ENCODE peak calls at places on chromosomes 16 and 17, in four cellular contexts. One of them, this sample, is unnamed.

GRCh38 chr17:49180303-49180702 is 30.1 kb downstream of the GNGT2 start:
- DNase-seq in GM10248: peak
- DNase-seq in mammary epithelial cell: no peak
- DNase-seq in cardiac fibroblast: peak
- DNase-seq in this sample: peak

GRCh38 chr17:77011173-77012011 is 129.4 kb upstream of the SEC14L1 start:
- DNase-seq in GM10248: no peak
- DNase-seq in mammary epithelial cell: peak
- DNase-seq in cardiac fibroblast: peak
- DNase-seq in this sample: peak

GRCh38 chr17:43444223-43445008 is 39.4 kb upstream of the DHX8 start:
- DNase-seq in GM10248: no peak
- DNase-seq in mammary epithelial cell: peak
- DNase-seq in cardiac fibroblast: no peak
- DNase-seq in this sample: no peak

GRCh38 chr17:37220609-37220953 is 155.2 kb upstream of the C17orf78 start:
- DNase-seq in GM10248: no peak
- DNase-seq in mammary epithelial cell: no peak
- DNase-seq in cardiac fibroblast: peak
- DNase-seq in this sample: peak

GRCh38 chr16:85616608-85617311 is 3.6 kb downstream of the GSE1 start:
- DNase-seq in GM10248: peak
- DNase-seq in mammary epithelial cell: no peak
- DNase-seq in cardiac fibroblast: no peak
- DNase-seq in this sample: no peak

GRCh38 chr16:53821487-53821886 is 117.5 kb downstream of the FTO start:
- DNase-seq in GM10248: no peak
- DNase-seq in mammary epithelial cell: peak
- DNase-seq in cardiac fibroblast: peak
- DNase-seq in this sample: no peak

GRCh38 chr17:7225711-7226331 is 6.1 kb downstream of the ACADVL start:
- DNase-seq in GM10248: no peak
- DNase-seq in mammary epithelial cell: no peak
- DNase-seq in cardiac fibroblast: no peak
- DNase-seq in this sample: no peak

GRCh38 chr16:30619207-30619606 is 9.0 kb upstream of the ZNF689 start:
- DNase-seq in GM10248: no peak
- DNase-seq in mammary epithelial cell: no peak
- DNase-seq in cardiac fibroblast: no peak
- DNase-seq in this sample: no peak

GRCh38 chr17:42059815-42060214 is 9.4 kb upstream of the C17orf113 start:
- DNase-seq in GM10248: no peak
- DNase-seq in mammary epithelial cell: no peak
- DNase-seq in cardiac fibroblast: no peak
- DNase-seq in this sample: no peak

GRCh38 chr16:48054881-48055601 is 100.8 kb downstream of the ABCC12 start:
- DNase-seq in GM10248: peak
- DNase-seq in mammary epithelial cell: peak
- DNase-seq in cardiac fibroblast: peak
- DNase-seq in this sample: no peak

GRCh38 chr17:51164911-51165679 is 1.1 kb upstream of the NME2 start:
- DNase-seq in GM10248: no peak
- DNase-seq in mammary epithelial cell: no peak
- DNase-seq in cardiac fibroblast: no peak
- DNase-seq in this sample: no peak

GRCh38 chr16:4328580-4329353 is 12.9 kb downstream of the GLIS2 start:
- DNase-seq in GM10248: no peak
- DNase-seq in mammary epithelial cell: no peak
- DNase-seq in cardiac fibroblast: no peak
- DNase-seq in this sample: no peak

GRCh38 chr17:18187226-18187625 is 3.6 kb downstream of the ALKBH5 start:
- DNase-seq in GM10248: no peak
- DNase-seq in mammary epithelial cell: peak
- DNase-seq in cardiac fibroblast: peak
- DNase-seq in this sample: no peak

GRCh38 chr16:87447323-87447722 is 45.5 kb downstream of the ZCCHC14 start:
- DNase-seq in GM10248: no peak
- DNase-seq in mammary epithelial cell: no peak
- DNase-seq in cardiac fibroblast: peak
- DNase-seq in this sample: no peak

GRCh38 chr16:82638095-82638798 is 11.5 kb downstream of the CDH13 start:
- DNase-seq in GM10248: no peak
- DNase-seq in mammary epithelial cell: peak
- DNase-seq in cardiac fibroblast: peak
- DNase-seq in this sample: no peak

GRCh38 chr16:82135844-82136243 is 34.2 kb downstream of the MPHOSPH6 start:
- DNase-seq in GM10248: no peak
- DNase-seq in mammary epithelial cell: no peak
- DNase-seq in cardiac fibroblast: no peak
- DNase-seq in this sample: no peak

GRCh38 chr17:67619555-67619954 is 98.2 kb upstream of the NOL11 start:
- DNase-seq in GM10248: no peak
- DNase-seq in mammary epithelial cell: no peak
- DNase-seq in cardiac fibroblast: no peak
- DNase-seq in this sample: no peak

GRCh38 chr17:4109424-4109823 is 33.4 kb downstream of the ZZEF1 start:
- DNase-seq in GM10248: no peak
- DNase-seq in mammary epithelial cell: no peak
- DNase-seq in cardiac fibroblast: no peak
- DNase-seq in this sample: no peak

GRCh38 chr17:16491703-16492612 is at the start of gene LRRC75A:
- DNase-seq in GM10248: peak
- DNase-seq in mammary epithelial cell: peak
- DNase-seq in cardiac fibroblast: no peak
- DNase-seq in this sample: peak

GRCh38 chr17:76575570-76575969 is 10.1 kb downstream of the ST6GALNAC2 start:
- DNase-seq in GM10248: no peak
- DNase-seq in mammary epithelial cell: no peak
- DNase-seq in cardiac fibroblast: no peak
- DNase-seq in this sample: no peak

GRCh38 chr16:10889880-10890279 is 12.9 kb downstream of the CIITA start:
- DNase-seq in GM10248: no peak
- DNase-seq in mammary epithelial cell: no peak
- DNase-seq in cardiac fibroblast: no peak
- DNase-seq in this sample: no peak

GRCh38 chr17:36939059-36939943 is 2.0 kb downstream of the LHX1 start:
- DNase-seq in GM10248: no peak
- DNase-seq in mammary epithelial cell: no peak
- DNase-seq in cardiac fibroblast: no peak
- DNase-seq in this sample: no peak

GRCh38 chr17:47806026-47806912 is 15.3 kb downstream of the OSBPL7 start:
- DNase-seq in GM10248: no peak
- DNase-seq in mammary epithelial cell: no peak
- DNase-seq in cardiac fibroblast: no peak
- DNase-seq in this sample: no peak

GRCh38 chr17:79242873-79243602 is 168.4 kb downstream of the ENGASE start:
- DNase-seq in GM10248: no peak
- DNase-seq in mammary epithelial cell: no peak
- DNase-seq in cardiac fibroblast: no peak
- DNase-seq in this sample: no peak

GRCh38 chr16:66477028-66477515 is 50.0 kb downstream of the BEAN1 start:
- DNase-seq in GM10248: no peak
- DNase-seq in mammary epithelial cell: no peak
- DNase-seq in cardiac fibroblast: no peak
- DNase-seq in this sample: no peak

GRCh38 chr17:40472733-40473452 is 28.5 kb downstream of the TNS4 start:
- DNase-seq in GM10248: no peak
- DNase-seq in mammary epithelial cell: peak
- DNase-seq in cardiac fibroblast: peak
- DNase-seq in this sample: no peak

GRCh38 chr17:78387982-78388941 is 9.8 kb downstream of the PGS1 start:
- DNase-seq in GM10248: peak
- DNase-seq in mammary epithelial cell: no peak
- DNase-seq in cardiac fibroblast: no peak
- DNase-seq in this sample: no peak

GRCh38 chr16:73066321-73066926 is 18.5 kb upstream of the ZFHX3 start:
- DNase-seq in GM10248: no peak
- DNase-seq in mammary epithelial cell: no peak
- DNase-seq in cardiac fibroblast: no peak
- DNase-seq in this sample: no peak

GRCh38 chr17:36498155-36498554 is 11.7 kb downstream of the ZNHIT3 start:
- DNase-seq in GM10248: no peak
- DNase-seq in mammary epithelial cell: no peak
- DNase-seq in cardiac fibroblast: no peak
- DNase-seq in this sample: no peak

GRCh38 chr17:49646391-49647255 is 31.3 kb downstream of the SPOP start:
- DNase-seq in GM10248: peak
- DNase-seq in mammary epithelial cell: peak
- DNase-seq in cardiac fibroblast: peak
- DNase-seq in this sample: no peak

DNA sequence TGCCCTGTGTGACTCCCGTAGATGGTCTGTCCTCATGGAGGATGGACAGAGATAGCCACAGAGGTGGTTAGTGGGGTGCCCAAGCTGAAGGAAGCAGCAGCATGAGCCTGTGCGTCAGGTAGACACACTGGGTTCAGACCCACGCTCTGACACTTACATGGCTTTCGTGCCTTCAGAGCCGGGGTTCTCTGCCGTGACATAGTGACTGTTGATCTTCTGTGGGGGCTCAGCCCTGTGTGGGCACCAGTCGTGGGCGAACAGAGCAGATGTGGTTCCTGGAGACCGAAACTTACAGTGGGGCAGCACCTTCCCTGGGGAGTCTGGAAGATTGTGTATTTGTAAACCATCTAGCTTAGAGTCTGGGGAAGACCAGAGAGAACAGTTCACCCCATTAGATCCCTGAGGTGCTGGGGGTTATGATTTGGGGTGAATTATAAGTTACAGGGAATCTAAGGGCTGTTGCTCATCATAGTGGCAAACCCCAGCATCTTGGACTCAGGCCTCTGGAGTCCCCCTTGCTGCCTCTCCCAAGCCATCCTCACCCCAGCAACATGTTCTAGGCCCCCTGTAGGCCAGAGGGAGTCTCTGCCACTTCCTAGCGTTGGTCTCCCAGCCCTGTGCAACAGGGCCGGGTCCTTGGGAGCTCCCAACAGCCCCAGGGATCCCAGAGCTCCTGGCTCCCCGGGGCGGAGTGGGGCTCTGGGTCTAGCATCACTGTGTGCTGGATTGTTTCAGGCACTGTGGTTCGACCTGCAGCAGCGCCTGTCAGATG is 28.6 kb downstream of the NECAB2 start:
- DNase-seq in GM10248: no peak
- DNase-seq in mammary epithelial cell: no peak
- DNase-seq in cardiac fibroblast: no peak
- DNase-seq in this sample: no peak
- TF ChIP-seq CTCF in GM10248: no peak
- TF ChIP-seq CTCF in mammary epithelial cell: no peak
- TF ChIP-seq CTCF in cardiac fibroblast: no peak
- TF ChIP-seq CTCF in this sample: no peak

GRCh38 chr16:70759666-70760065 is 41.3 kb downstream of the VAC14 start:
- DNase-seq in GM10248: no peak
- DNase-seq in mammary epithelial cell: no peak
- DNase-seq in cardiac fibroblast: no peak
- DNase-seq in this sample: no peak
- TF ChIP-seq CTCF in GM10248: no peak
- TF ChIP-seq CTCF in mammary epithelial cell: no peak
- TF ChIP-seq CTCF in cardiac fibroblast: no peak
- TF ChIP-seq CTCF in this sample: no peak

GRCh38 chr16:23296994-23297393 is 5.1 kb upstream of the SCNN1B start:
- DNase-seq in GM10248: peak
- DNase-seq in mammary epithelial cell: no peak
- DNase-seq in cardiac fibroblast: no peak
- DNase-seq in this sample: no peak
- TF ChIP-seq CTCF in GM10248: peak
- TF ChIP-seq CTCF in mammary epithelial cell: peak
- TF ChIP-seq CTCF in cardiac fibroblast: no peak
- TF ChIP-seq CTCF in this sample: no peak

GRCh38 chr17:57655564-57655963 is 89.5 kb downstream of the CCDC182 start:
- DNase-seq in GM10248: no peak
- DNase-seq in mammary epithelial cell: peak
- DNase-seq in cardiac fibroblast: no peak
- DNase-seq in this sample: no peak
- TF ChIP-seq CTCF in GM10248: no peak
- TF ChIP-seq CTCF in mammary epithelial cell: no peak
- TF ChIP-seq CTCF in cardiac fibroblast: no peak
- TF ChIP-seq CTCF in this sample: no peak

DNA sequence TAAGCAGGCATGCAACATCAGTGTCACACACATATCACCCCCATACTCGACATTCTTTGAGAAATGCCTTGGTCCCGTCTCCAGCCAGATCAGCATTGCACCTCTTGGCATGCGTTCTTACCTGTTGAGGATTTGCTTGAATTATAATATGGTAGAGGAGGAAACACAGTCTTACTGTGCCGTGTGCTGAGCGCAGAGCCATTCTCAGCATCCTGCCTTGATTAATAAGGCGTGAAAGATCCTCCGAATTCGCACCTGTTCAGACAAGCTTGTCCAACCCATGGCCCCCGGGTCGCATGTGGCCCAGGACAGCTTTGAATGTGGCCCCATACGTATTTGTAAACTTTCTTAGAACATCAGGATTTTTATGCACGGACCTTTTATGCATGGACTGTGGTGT is 408.1 kb downstream of the WWOX start:
- DNase-seq in GM10248: no peak
- DNase-seq in mammary epithelial cell: no peak
- DNase-seq in cardiac fibroblast: no peak
- DNase-seq in this sample: no peak
- TF ChIP-seq CTCF in GM10248: no peak
- TF ChIP-seq CTCF in mammary epithelial cell: no peak
- TF ChIP-seq CTCF in cardiac fibroblast: no peak
- TF ChIP-seq CTCF in this sample: no peak

DNA sequence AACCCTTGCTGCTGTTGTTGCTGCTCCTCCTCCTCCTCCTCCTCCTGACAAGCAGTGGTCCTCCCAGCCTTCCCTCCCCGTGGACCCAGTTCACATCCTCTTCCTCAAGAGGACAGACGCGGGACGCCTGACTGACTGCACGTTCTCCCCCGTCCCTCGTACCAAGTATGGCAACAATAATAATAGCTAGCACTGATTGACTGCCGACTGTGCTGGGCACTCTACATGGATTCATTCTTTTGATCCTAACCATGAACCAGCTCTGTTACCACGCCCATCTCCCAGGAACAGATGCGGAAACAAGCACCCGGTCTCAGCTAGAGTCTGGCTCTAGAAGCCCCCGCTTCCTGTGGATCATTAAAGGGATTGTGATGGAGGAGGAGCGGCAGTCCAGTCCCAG is 78.0 kb downstream of the GNAO1 start:
- DNase-seq in GM10248: no peak
- DNase-seq in mammary epithelial cell: no peak
- DNase-seq in cardiac fibroblast: no peak
- DNase-seq in this sample: no peak
- TF ChIP-seq CTCF in GM10248: no peak
- TF ChIP-seq CTCF in mammary epithelial cell: no peak
- TF ChIP-seq CTCF in cardiac fibroblast: no peak
- TF ChIP-seq CTCF in this sample: no peak